ENCODE peak calls at places on chromosomes 13 and 19, in six cellular contexts. U is lung microvascular endothelial cell; I is activated T-cell treated with anti-CD3 and anti-CD28 coated beads for 24 hours; D is activated CD4-positive, CD25-positive, alpha-beta regulatory T cell; O is T-cell; J is heart right ventricle. S is an unnamed sample.

GRCh38 chr13:85408415-85408814 is 390.8 kb downstream of the SLITRK6 start:
- DNase-seq in D (no peak), J (no peak), U (no peak), O (no peak), I (no peak), S (no peak)

GRCh38 chr13:57629821-57630235 is 1.7 kb upstream of the PCDH17 start:
- DNase-seq in O (peak), D (no peak), U (peak), I (peak), J (peak), S (peak)

GRCh38 chr19:48724796-48725753 is 5.5 kb upstream of the MAMSTR start:
- DNase-seq in O (peak), U (peak), I (no peak), J (no peak), D (no peak), S (peak)

GRCh38 chr13:34522818-34523217 is 419.3 kb upstream of the NBEA start:
- DNase-seq in U (no peak), I (no peak), O (no peak), J (no peak), D (no peak), S (no peak)

GRCh38 chr19:18999016-18999758 is 34.1 kb downstream of the SUGP2 start:
- DNase-seq in O (no peak), J (peak), D (no peak), I (no peak), U (peak), S (no peak)

GRCh38 chr19:3094638-3095374 is 644 bp downstream of the GNA11 start:
- DNase-seq in D (peak), I (no peak), U (peak), O (no peak), J (no peak), S (peak)

GRCh38 chr19:51808333-51808986 is 13.5 kb downstream of the FPR3 start:
- DNase-seq in J (no peak), O (no peak), U (peak), D (no peak), I (no peak), S (no peak)

GRCh38 chr19:18723871-18724377 is 40.4 kb downstream of the CRTC1 start:
- DNase-seq in I (no peak), J (no peak), D (no peak), O (no peak), U (no peak), S (no peak)

GRCh38 chr19:57672466-57672865 is 3.7 kb downstream of the ZSCAN4 start:
- DNase-seq in O (no peak), J (no peak), D (no peak), I (no peak), U (no peak), S (no peak)

GRCh38 chr13:29800687-29801086 is 49.7 kb downstream of the UBL3 start:
- DNase-seq in D (no peak), I (no peak), U (no peak), O (no peak), J (no peak), S (no peak)

GRCh38 chr19:16619456-16619855 is 8.5 kb downstream of the MED26 start:
- DNase-seq in O (no peak), I (no peak), D (no peak), J (peak), U (no peak), S (no peak)

GRCh38 chr19:1251233-1251502 is 2.8 kb downstream of the MIDN start:
- DNase-seq in I (no peak), D (no peak), J (no peak), O (no peak), U (peak), S (no peak)

GRCh38 chr13:27168086-27168485 is 3.5 kb downstream of the USP12 start:
- DNase-seq in I (no peak), D (no peak), O (no peak), J (no peak), U (peak), S (no peak)

GRCh38 chr13:85651440-85651839 is 147.8 kb downstream of the SLITRK6 start:
- DNase-seq in I (no peak), O (no peak), U (no peak), J (no peak), D (no peak), S (no peak)

GRCh38 chr13:33676045-33676699 is 141.8 kb upstream of the RFC3 start:
- DNase-seq in J (no peak), U (peak), I (no peak), O (no peak), D (no peak), S (no peak)

GRCh38 chr19:1746401-1747284 is 6.7 kb upstream of the ONECUT3 start:
- DNase-seq in D (no peak), I (no peak), U (no peak), O (no peak), J (no peak), S (no peak)

GRCh38 chr19:41353466-41354342 is at the start of gene TGFB1:
- DNase-seq in D (peak), J (peak), I (peak), U (peak), O (peak), S (peak)

GRCh38 chr13:107838592-107839161 is 376.7 kb downstream of the LIG4 start:
- DNase-seq in D (no peak), J (no peak), I (no peak), U (no peak), O (no peak), S (no peak)

GRCh38 chr19:19451429-19452240 is 46.2 kb downstream of the GATAD2A start:
- DNase-seq in O (peak), I (no peak), U (no peak), D (no peak), J (no peak), S (no peak)

GRCh38 chr13:48853381-48854102 is 122.2 kb upstream of the FNDC3A start:
- DNase-seq in D (no peak), O (no peak), J (no peak), U (no peak), I (peak), S (no peak)

GRCh38 chr13:46804391-46804815 is 7.4 kb upstream of the ESD start:
- DNase-seq in I (no peak), O (no peak), J (no peak), D (no peak), U (no peak), S (no peak)

GRCh38 chr19:37172368-37173366 is at the start of gene ZNF585A:
- DNase-seq in I (peak), J (peak), D (peak), O (peak), U (peak), S (peak)

GRCh38 chr13:48849515-48849914 is 126.2 kb upstream of the FNDC3A start:
- DNase-seq in I (no peak), U (no peak), O (no peak), D (no peak), J (no peak), S (no peak)

GRCh38 chr19:35901854-35902661 is at the start of gene HCST:
- DNase-seq in U (no peak), J (no peak), I (no peak), O (peak), D (no peak), S (peak)

GRCh38 chr13:44380404-44381165 is 7.0 kb downstream of the SERP2 start:
- DNase-seq in D (no peak), O (no peak), J (no peak), I (no peak), U (no peak), S (no peak)

GRCh38 chr19:54792814-54793213 is 10.6 kb upstream of the KIR2DL4 start:
- DNase-seq in I (no peak), U (no peak), J (no peak), O (no peak), D (no peak), S (no peak)

GRCh38 chr13:24217601-24218281 is 57.2 kb downstream of the SPATA13 start:
- DNase-seq in U (no peak), J (no peak), D (no peak), I (no peak), O (no peak), S (no peak)